ENCODE peak calls at places on chromosomes 12 and 14, in seven cellular contexts. L is breast epithelium, W is AG04450, R is fibroblast of lung, K is A673, H is SK-N-SH, X is H9. P is an unnamed sample. For H3K9me3, the result is how much of the 10 kb centered on the place peaks cover.

GRCh38 chr14:102215071-102215470 is 75.4 kb downstream of the WDR20 start:
- DNase-seq in L (no peak), W (peak), R (peak), K (no peak), H (no peak), X (no peak), P (no peak)

GRCh38 chr12:106247731-106248176 is at the start of gene CKAP4:
- DNase-seq in L (peak), W (no peak), R (peak), K (peak), H (peak), X (peak), P (peak)

GRCh38 chr12:69476276-69477017 is 6.3 kb downstream of the FRS2 start:
- DNase-seq in L (no peak), W (no peak), R (peak), K (peak), H (peak), X (no peak), P (no peak)

GRCh38 chr12:63978519-63978918 is 134.0 kb downstream of the SRGAP1 start:
- DNase-seq in L (no peak), W (peak), R (peak), K (peak), H (no peak), X (no peak), P (no peak)

GRCh38 chr12:109475993-109476806 is 900 bp downstream of the KCTD10 start:
- DNase-seq in L (no peak), W (no peak), R (peak), K (no peak), H (peak), X (no peak), P (no peak)

GRCh38 chr12:112122823-112123690 is 2.3 kb upstream of the TRAFD1 start:
- DNase-seq in L (no peak), W (peak), R (peak), K (peak), H (no peak), X (peak), P (no peak)

GRCh38 chr14:104178279-104178678 is 39.9 kb downstream of the KIF26A start:
- DNase-seq in L (no peak), W (no peak), R (no peak), K (no peak), H (no peak), X (no peak), P (no peak)

GRCh38 chr14:55913324-55914035 is 204.7 kb upstream of the PELI2 start:
- DNase-seq in L (no peak), W (no peak), R (peak), K (no peak), H (no peak), X (no peak), P (no peak)

GRCh38 chr12:53103860-53104305 is 597 bp downstream of the SOAT2 start:
- DNase-seq in L (no peak), W (no peak), R (no peak), K (no peak), H (no peak), X (no peak), P (no peak)

GRCh38 chr12:19431407-19432308 is 7.6 kb upstream of the AEBP2 start:
- DNase-seq in L (no peak), W (peak), R (peak), K (peak), H (no peak), X (peak), P (no peak)

GRCh38 chr14:21987937-21988336 is 314.3 kb upstream of the OR4E1 start:
- DNase-seq in L (no peak), W (no peak), R (peak), K (peak), H (peak), X (no peak), P (no peak)

GRCh38 chr14:39568809-39569538 is 136.7 kb upstream of the FBXO33 start:
- DNase-seq in L (no peak), W (no peak), R (no peak), K (no peak), H (no peak), X (no peak), P (no peak)

GRCh38 chr12:481422-481821 is 21.7 kb downstream of the B4GALNT3 start:
- DNase-seq in L (no peak), W (no peak), R (peak), K (peak), H (no peak), X (peak), P (no peak)

GRCh38 chr14:32991706-32992105 is 53.0 kb downstream of the NPAS3 start:
- DNase-seq in L (no peak), W (no peak), R (no peak), K (peak), H (no peak), X (no peak), P (no peak)

GRCh38 chr12:123528858-123529257 is 4.7 kb downstream of the RILPL1 start:
- DNase-seq in L (no peak), W (no peak), R (no peak), K (no peak), H (no peak), X (no peak), P (no peak)

GRCh38 chr12:75323663-75324062 is 6.5 kb downstream of the CAPS2 start:
- DNase-seq in L (no peak), W (no peak), R (no peak), K (no peak), H (no peak), X (no peak), P (no peak)

GRCh38 chr14:50874842-50875241 is 3.0 kb downstream of the ABHD12B start:
- DNase-seq in L (no peak), W (no peak), R (no peak), K (no peak), H (no peak), X (no peak), P (no peak)

GRCh38 chr12:127411141-127411915 is 855.6 kb upstream of the TMEM132C start:
- DNase-seq in L (no peak), W (no peak), R (no peak), K (no peak), H (no peak), X (no peak), P (no peak)

GRCh38 chr14:70000601-70001000 is 121.4 kb downstream of the SMOC1 start:
- DNase-seq in L (no peak), W (no peak), R (no peak), K (no peak), H (no peak), X (no peak), P (no peak)

GRCh38 chr14:71004481-71004880 is 97.2 kb downstream of the PCNX1 start:
- DNase-seq in L (no peak), W (no peak), R (no peak), K (no peak), H (no peak), X (no peak), P (no peak)

GRCh38 chr12:49017764-49018281 is 753 bp downstream of the PRKAG1 start:
- DNase-seq in L (no peak), W (no peak), R (no peak), K (no peak), H (peak), X (no peak), P (no peak)

GRCh38 chr14:92470215-92470614 is 43.4 kb upstream of the RIN3 start:
- DNase-seq in L (no peak), W (no peak), R (peak), K (no peak), H (no peak), X (no peak), P (no peak)

GRCh38 chr12:47141459-47141858 is 61.7 kb upstream of the AMIGO2 start:
- DNase-seq in L (peak), W (no peak), R (no peak), K (no peak), H (no peak), X (peak), P (no peak)

GRCh38 chr12:58818546-58818945 is 101.8 kb downstream of the LRIG3 start:
- DNase-seq in L (no peak), W (peak), R (peak), K (no peak), H (no peak), X (no peak), P (no peak)

GRCh38 chr12:75759842-75760260 is 248.4 kb upstream of the KRR1 start:
- DNase-seq in L (no peak), W (peak), R (peak), K (no peak), H (no peak), X (no peak), P (no peak)

GRCh38 chr12:24278832-24279231 is 329.4 kb upstream of the SOX5 start:
- DNase-seq in L (no peak), W (no peak), R (no peak), K (no peak), H (no peak), X (no peak), P (no peak)

GRCh38 chr12:64819816-64820402 is 4.5 kb upstream of the TBC1D30 start:
- DNase-seq in L (no peak), W (no peak), R (no peak), K (no peak), H (peak), X (no peak), P (no peak)

GRCh38 chr12:26274441-26275312 is 79.3 kb downstream of the SSPN start:
- DNase-seq in L (peak), W (peak), R (peak), K (peak), H (peak), X (peak), P (no peak)

GRCh38 chr12:98639526-98639925 is 5.1 kb downstream of the IKBIP start:
- DNase-seq in L (no peak), W (no peak), R (no peak), K (no peak), H (no peak), X (no peak), P (no peak)

GRCh38 chr12:98754095-98754494 is 109.0 kb downstream of the APAF1 start:
- DNase-seq in L (no peak), W (peak), R (no peak), K (peak), H (no peak), X (no peak), P (no peak)

GRCh38 chr12:6963016-6963731 is 7.3 kb downstream of the PHB2 start:
- DNase-seq in L (peak), W (no peak), R (no peak), K (no peak), H (peak), X (peak), P (no peak)

GRCh38 chr14:89146291-89146690 is 270.7 kb downstream of the FOXN3 start:
- DNase-seq in L (no peak), W (no peak), R (peak), K (no peak), H (no peak), X (no peak), P (no peak)

GRCh38 chr12:57576613-57577160 is 14.3 kb upstream of the PIP4K2C start:
- DNase-seq in L (no peak), W (no peak), R (no peak), K (no peak), H (no peak), X (no peak), P (no peak)

GRCh38 chr12:106974525-106974924 is 12.4 kb downstream of the MTERF2 start:
- DNase-seq in L (no peak), W (no peak), R (no peak), K (no peak), H (no peak), X (no peak), P (no peak)

DNA sequence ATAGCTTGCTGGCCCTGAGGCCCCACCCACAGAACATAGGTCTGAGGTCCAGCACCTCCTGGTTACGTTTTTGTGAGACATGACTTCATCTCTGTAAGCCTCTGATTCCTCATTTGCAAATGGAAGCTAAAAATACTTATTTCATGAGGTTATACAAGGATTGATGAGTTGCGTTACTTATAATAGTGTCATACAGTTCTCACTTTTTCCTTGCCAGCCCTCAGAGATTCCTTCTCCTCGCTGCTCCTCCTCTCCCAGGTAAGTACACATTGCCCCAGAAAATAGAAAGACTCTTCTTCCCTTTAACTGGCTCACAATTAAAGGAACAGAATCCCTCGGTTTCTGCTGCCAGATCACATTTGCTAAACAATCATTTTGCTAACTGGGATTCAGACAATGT is 739.2 kb downstream of the VRK1 start:
- DNase-seq in L (no peak), W (no peak), R (no peak), K (no peak), H (no peak), X (no peak), P (no peak)
- H3K9me3 ChIP-seq in L (under half), W (half or more), R (under half), K (under half), H (under half), X (under half), P (under half)

DNA sequence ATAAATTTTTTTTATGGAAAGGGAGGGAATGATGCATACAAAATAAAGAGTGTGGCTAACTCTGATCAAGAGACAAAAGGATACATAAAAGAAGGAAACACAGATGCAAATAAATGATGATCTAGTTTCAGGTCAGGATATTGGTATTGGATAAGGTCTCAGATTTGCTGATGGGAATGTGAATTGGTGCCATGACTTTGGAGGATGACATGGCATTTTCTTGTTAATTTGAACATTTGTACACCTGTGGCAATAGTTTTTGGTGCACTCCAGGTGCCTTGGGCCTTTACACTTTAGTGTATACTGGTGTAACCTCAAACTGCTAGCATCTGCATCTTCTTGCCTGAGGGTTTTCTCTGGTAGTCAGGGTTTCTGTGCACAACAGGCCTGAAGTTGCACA is 279.3 kb downstream of the TMEM121 start:
- DNase-seq in L (no peak), W (no peak), R (no peak), K (no peak), H (no peak), X (no peak), P (no peak)
- H3K9me3 ChIP-seq in L (half or more), W (under half), R (under half), K (under half), H (under half), X (half or more), P (under half)

GRCh38 chr12:34398366-34398705 is 376.0 kb downstream of the ALG10 start:
- DNase-seq in L (no peak), W (no peak), R (no peak), K (no peak), H (peak), X (peak), P (no peak)
- H3K9me3 ChIP-seq in L (half or more), W (half or more), R (under half), K (under half), H (under half), X (half or more), P (under half)

GRCh38 chr14:105993814-105994213 is 467.4 kb downstream of the TMEM121 start:
- DNase-seq in L (no peak), W (no peak), R (no peak), K (no peak), H (no peak), X (no peak), P (no peak)
- H3K9me3 ChIP-seq in L (under half), W (under half), R (under half), K (under half), H (under half), X (half or more), P (under half)

GRCh38 chr14:28077005-28077404 is 689.6 kb upstream of the FOXG1 start:
- DNase-seq in L (no peak), W (no peak), R (no peak), K (no peak), H (no peak), X (no peak), P (no peak)
- H3K9me3 ChIP-seq in L (under half), W (under half), R (under half), K (under half), H (under half), X (under half), P (under half)

GRCh38 chr14:101129750-101130149 is 226.2 kb upstream of the RTL1 start:
- DNase-seq in L (no peak), W (no peak), R (no peak), K (no peak), H (peak), X (no peak), P (no peak)

GRCh38 chr14:101132051-101132541 is 228.6 kb upstream of the RTL1 start:
- DNase-seq in L (no peak), W (no peak), R (no peak), K (no peak), H (peak), X (peak), P (no peak)

GRCh38 chr14:101132588-101132987 is 229.1 kb upstream of the RTL1 start:
- DNase-seq in L (no peak), W (no peak), R (no peak), K (no peak), H (no peak), X (no peak), P (no peak)

GRCh38 chr14:101131451-101131916 is 228.0 kb upstream of the RTL1 start:
- DNase-seq in L (no peak), W (no peak), R (no peak), K (no peak), H (peak), X (peak), P (no peak)

DNA sequence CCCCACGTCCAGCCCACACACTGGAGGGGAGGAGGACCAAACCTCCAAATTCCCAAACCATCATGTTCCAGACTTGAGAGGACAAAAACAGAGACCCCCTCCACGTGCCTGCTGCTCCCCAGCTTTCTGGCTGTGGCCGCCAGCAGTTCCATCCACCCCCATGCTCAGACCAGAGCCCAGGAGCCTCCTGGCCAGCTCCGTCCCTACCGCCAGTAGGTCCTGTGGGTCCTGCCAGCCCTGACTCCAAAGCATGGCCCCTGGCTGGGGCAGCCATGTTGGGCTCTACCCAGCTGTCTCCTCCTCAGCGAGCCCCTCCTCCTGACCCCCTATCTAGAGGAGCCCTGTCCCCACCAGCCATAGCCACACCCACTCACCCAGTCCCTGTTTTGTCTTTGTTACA is 227.3 kb upstream of the RTL1 start:
- DNase-seq in L (no peak), W (no peak), R (no peak), K (no peak), H (peak), X (no peak), P (no peak)
- H3K9me3 ChIP-seq in L (under half), W (under half), R (under half), K (under half), H (under half), X (under half), P (under half)

DNA sequence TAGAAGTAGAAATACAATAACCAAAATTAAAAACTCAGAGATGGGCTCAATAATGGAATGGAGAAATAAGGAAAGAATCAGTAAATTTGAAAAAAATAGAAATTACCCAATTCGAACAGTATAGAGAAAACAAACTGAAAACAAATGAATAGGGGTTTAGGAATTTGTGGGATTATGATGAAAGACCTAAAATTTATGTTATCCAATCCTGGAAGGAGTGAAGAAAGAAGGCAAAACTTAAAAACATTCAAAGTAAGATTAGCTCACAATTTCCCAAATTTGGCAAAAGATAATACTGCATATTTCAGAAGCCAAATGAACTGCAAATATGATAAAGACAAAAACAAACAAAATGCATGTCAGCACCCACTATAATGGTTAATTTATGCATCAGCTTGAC is 177.1 kb downstream of the CCDC91 start:
- DNase-seq in L (no peak), W (no peak), R (no peak), K (no peak), H (no peak), X (no peak), P (no peak)
- H3K9me3 ChIP-seq in L (under half), W (under half), R (under half), K (under half), H (under half), X (under half), P (under half)

DNA sequence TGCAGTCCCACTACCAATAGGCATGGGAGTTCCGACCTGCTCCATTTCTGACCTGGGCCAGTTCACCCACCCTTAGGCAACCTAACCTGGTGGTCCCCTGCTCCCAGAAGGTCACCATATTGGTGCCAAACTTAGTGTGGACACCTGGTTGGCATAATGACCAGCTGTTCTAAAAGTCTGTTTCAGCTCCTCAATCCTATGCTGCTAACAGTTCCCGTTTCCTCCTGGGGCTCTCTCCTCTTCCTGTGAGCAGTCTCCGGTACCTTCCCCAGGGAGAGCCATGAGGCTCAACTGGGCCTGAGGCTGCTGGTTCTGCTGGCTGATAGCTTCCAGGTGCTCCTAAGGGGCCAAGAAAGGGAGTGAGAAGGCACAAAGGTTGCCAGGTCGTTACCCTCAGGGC is 15.9 kb upstream of the BLTP3B start:
- DNase-seq in L (no peak), W (no peak), R (no peak), K (no peak), H (no peak), X (no peak), P (no peak)
- H3K9me3 ChIP-seq in L (under half), W (under half), R (under half), K (under half), H (under half), X (under half), P (under half)

P was measured in T-helper 17 cell.